ENCODE peak calls at places on chromosome 19, in five cellular contexts. One of them, this sample, is unnamed.

GRCh38 chr19:41409288-41409687 is 11.7 kb downstream of the BCKDHA start:
- DNase-seq in HCT116: peak; percentile 28
- DNase-seq in GM23338: no peak
- DNase-seq in H1: no peak
- DNase-seq in endothelial cell of umbilical vein: peak; percentile 15
- DNase-seq in this sample: no peak

GRCh38 chr19:49851456-49852259 is 699 bp downstream of the PTOV1 start:
- DNase-seq in HCT116: no peak
- DNase-seq in GM23338: peak; percentile 87
- DNase-seq in H1: no peak
- DNase-seq in endothelial cell of umbilical vein: peak; percentile 37
- DNase-seq in this sample: no peak

GRCh38 chr19:55443045-55443823 is at the start of gene SHISA7:
- DNase-seq in HCT116: no peak
- DNase-seq in GM23338: peak; percentile 69
- DNase-seq in H1: no peak
- DNase-seq in endothelial cell of umbilical vein: no peak
- DNase-seq in this sample: no peak

GRCh38 chr19:44582581-44583265 is 30.6 kb upstream of the IGSF23 start:
- DNase-seq in HCT116: peak; percentile 36
- DNase-seq in GM23338: peak; percentile 89
- DNase-seq in H1: peak; percentile 50
- DNase-seq in endothelial cell of umbilical vein: no peak
- DNase-seq in this sample: no peak

GRCh38 chr19:39670998-39671397 is 15.3 kb downstream of the LGALS16 start:
- DNase-seq in HCT116: no peak
- DNase-seq in GM23338: peak; percentile 62
- DNase-seq in H1: no peak
- DNase-seq in endothelial cell of umbilical vein: no peak
- DNase-seq in this sample: no peak

GRCh38 chr19:46605356-46605821 is 4.3 kb downstream of the CALM3 start:
- DNase-seq in HCT116: no peak
- DNase-seq in GM23338: no peak
- DNase-seq in H1: no peak
- DNase-seq in endothelial cell of umbilical vein: no peak
- DNase-seq in this sample: no peak

GRCh38 chr19:14056741-14057356 is 5.0 kb downstream of the PALM3 start:
- DNase-seq in HCT116: no peak
- DNase-seq in GM23338: peak; percentile 43
- DNase-seq in H1: no peak
- DNase-seq in endothelial cell of umbilical vein: no peak
- DNase-seq in this sample: no peak

GRCh38 chr19:9070066-9070465 is 16.8 kb upstream of the OR1M1 start:
- DNase-seq in HCT116: no peak
- DNase-seq in GM23338: peak; percentile 74
- DNase-seq in H1: no peak
- DNase-seq in endothelial cell of umbilical vein: no peak
- DNase-seq in this sample: no peak

GRCh38 chr19:14450168-14450874 is 17.2 kb downstream of the PKN1 start:
- DNase-seq in HCT116: peak; percentile 87
- DNase-seq in GM23338: peak; percentile 98
- DNase-seq in H1: peak; percentile 94
- DNase-seq in endothelial cell of umbilical vein: peak; percentile 65
- DNase-seq in this sample: peak; percentile 40

GRCh38 chr19:55525289-55526101 is 11.4 kb downstream of the SBK2 start:
- DNase-seq in HCT116: no peak
- DNase-seq in GM23338: no peak
- DNase-seq in H1: no peak
- DNase-seq in endothelial cell of umbilical vein: no peak
- DNase-seq in this sample: no peak

GRCh38 chr19:38666662-38667448 is 19.4 kb downstream of the ACTN4 start:
- DNase-seq in HCT116: no peak
- DNase-seq in GM23338: no peak
- DNase-seq in H1: no peak
- DNase-seq in endothelial cell of umbilical vein: peak; percentile 90
- DNase-seq in this sample: no peak

GRCh38 chr19:16435999-16436650 is 35.6 kb downstream of the EPS15L1 start:
- DNase-seq in HCT116: no peak
- DNase-seq in GM23338: no peak
- DNase-seq in H1: no peak
- DNase-seq in endothelial cell of umbilical vein: peak; percentile 93
- DNase-seq in this sample: no peak

GRCh38 chr19:53172892-53173291 is 14.0 kb upstream of the ZNF347 start:
- DNase-seq in HCT116: no peak
- DNase-seq in GM23338: no peak
- DNase-seq in H1: no peak
- DNase-seq in endothelial cell of umbilical vein: no peak
- DNase-seq in this sample: no peak

GRCh38 chr19:16075430-16076153 is 703 bp upstream of the TPM4 start:
- DNase-seq in HCT116: no peak
- DNase-seq in GM23338: no peak
- DNase-seq in H1: no peak
- DNase-seq in endothelial cell of umbilical vein: no peak
- DNase-seq in this sample: no peak

GRCh38 chr19:49799271-49799797 is 13.8 kb downstream of the FUZ start:
- DNase-seq in HCT116: no peak
- DNase-seq in GM23338: no peak
- DNase-seq in H1: no peak
- DNase-seq in endothelial cell of umbilical vein: no peak
- DNase-seq in this sample: no peak

GRCh38 chr19:47729468-47729798 is 15.9 kb upstream of the NOP53 start:
- DNase-seq in HCT116: peak; percentile 79
- DNase-seq in GM23338: peak; percentile 66
- DNase-seq in H1: no peak
- DNase-seq in endothelial cell of umbilical vein: peak; percentile 72
- DNase-seq in this sample: no peak

GRCh38 chr19:41570639-41571112 is 5.3 kb upstream of the CEACAM21 start:
- DNase-seq in HCT116: peak; percentile 59
- DNase-seq in GM23338: peak; percentile 94
- DNase-seq in H1: peak; percentile 50
- DNase-seq in endothelial cell of umbilical vein: peak; percentile 70
- DNase-seq in this sample: no peak

GRCh38 chr19:46466536-46467199 is 4.7 kb downstream of the PNMA8A start:
- DNase-seq in HCT116: no peak
- DNase-seq in GM23338: no peak
- DNase-seq in H1: no peak
- DNase-seq in endothelial cell of umbilical vein: no peak
- DNase-seq in this sample: no peak

GRCh38 chr19:40006273-40006691 is 9.4 kb downstream of the ZNF546 start:
- DNase-seq in HCT116: no peak
- DNase-seq in GM23338: no peak
- DNase-seq in H1: no peak
- DNase-seq in endothelial cell of umbilical vein: peak; percentile 95
- DNase-seq in this sample: no peak

GRCh38 chr19:35704218-35704617 is at the start of gene ZBTB32:
- DNase-seq in HCT116: no peak
- DNase-seq in GM23338: peak; percentile 90
- DNase-seq in H1: no peak
- DNase-seq in endothelial cell of umbilical vein: peak; percentile 76
- DNase-seq in this sample: no peak

GRCh38 chr19:29609636-29610035 is 3.6 kb downstream of the POP4 start:
- DNase-seq in HCT116: no peak
- DNase-seq in GM23338: no peak
- DNase-seq in H1: no peak
- DNase-seq in endothelial cell of umbilical vein: no peak
- DNase-seq in this sample: no peak

GRCh38 chr19:15038304-15038703 is 11.0 kb upstream of the CASP14 start:
- DNase-seq in HCT116: no peak
- DNase-seq in GM23338: no peak
- DNase-seq in H1: no peak
- DNase-seq in endothelial cell of umbilical vein: no peak
- DNase-seq in this sample: peak; percentile 67

GRCh38 chr19:54462072-54462712 is 1.4 kb downstream of the LENG9 start:
- DNase-seq in HCT116: no peak
- DNase-seq in GM23338: no peak
- DNase-seq in H1: no peak
- DNase-seq in endothelial cell of umbilical vein: peak; percentile 19
- DNase-seq in this sample: no peak

GRCh38 chr19:54464044-54464623 is 556 bp upstream of the LENG9 start:
- DNase-seq in HCT116: peak; percentile 97
- DNase-seq in GM23338: peak; percentile 100
- DNase-seq in H1: peak; percentile 93
- DNase-seq in endothelial cell of umbilical vein: peak; percentile 61
- DNase-seq in this sample: no peak

GRCh38 chr19:54063350-54064078 is at the start of gene VSTM1:
- DNase-seq in HCT116: no peak
- DNase-seq in GM23338: no peak
- DNase-seq in H1: no peak
- DNase-seq in endothelial cell of umbilical vein: no peak
- DNase-seq in this sample: no peak

GRCh38 chr19:38107129-38107528 is 116.9 kb downstream of the DPF1 start:
- DNase-seq in HCT116: no peak
- DNase-seq in GM23338: no peak
- DNase-seq in H1: no peak
- DNase-seq in endothelial cell of umbilical vein: no peak
- DNase-seq in this sample: no peak

GRCh38 chr19:28829762-28830161 is 383.2 kb downstream of the UQCRFS1 start:
- DNase-seq in HCT116: no peak
- DNase-seq in GM23338: no peak
- DNase-seq in H1: no peak
- DNase-seq in endothelial cell of umbilical vein: no peak
- DNase-seq in this sample: no peak

GRCh38 chr19:3674784-3675183 is 25.5 kb downstream of the PIP5K1C start:
- DNase-seq in HCT116: no peak
- DNase-seq in GM23338: no peak
- DNase-seq in H1: no peak
- DNase-seq in endothelial cell of umbilical vein: no peak
- DNase-seq in this sample: no peak
- TF ChIP-seq POLR2AphosphoS5 in HCT116: no peak
- TF ChIP-seq POLR2AphosphoS5 in GM23338: no peak
- TF ChIP-seq POLR2AphosphoS5 in H1: no peak
- TF ChIP-seq POLR2AphosphoS5 in endothelial cell of umbilical vein: no peak
- TF ChIP-seq POLR2AphosphoS5 in this sample: no peak

GRCh38 chr19:640156-640548 is 473 bp downstream of the FGF22 start:
- DNase-seq in HCT116: no peak
- DNase-seq in GM23338: no peak
- DNase-seq in H1: no peak
- DNase-seq in endothelial cell of umbilical vein: no peak
- DNase-seq in this sample: no peak

GRCh38 chr19:640606-641170 is 1.0 kb downstream of the FGF22 start:
- DNase-seq in HCT116: no peak
- DNase-seq in GM23338: no peak
- DNase-seq in H1: no peak
- DNase-seq in endothelial cell of umbilical vein: no peak
- DNase-seq in this sample: no peak

GRCh38 chr19:638901-639250 is 803 bp upstream of the FGF22 start:
- DNase-seq in HCT116: no peak
- DNase-seq in GM23338: no peak
- DNase-seq in H1: no peak
- DNase-seq in endothelial cell of umbilical vein: no peak
- DNase-seq in this sample: no peak

GRCh38 chr19:641702-642101 is 2.0 kb downstream of the FGF22 start:
- DNase-seq in HCT116: no peak
- DNase-seq in GM23338: no peak
- DNase-seq in H1: no peak
- DNase-seq in endothelial cell of umbilical vein: no peak
- DNase-seq in this sample: no peak

GRCh38 chr19:639251-640155 is at the start of gene FGF22:
- DNase-seq in HCT116: peak; percentile 68
- DNase-seq in GM23338: peak; percentile 96
- DNase-seq in H1: no peak
- DNase-seq in endothelial cell of umbilical vein: peak; percentile 82
- DNase-seq in this sample: no peak
- TF ChIP-seq EZH2 in HCT116: no peak
- TF ChIP-seq EZH2 in GM23338: no peak
- TF ChIP-seq EZH2 in H1: no peak
- TF ChIP-seq EZH2 in endothelial cell of umbilical vein: no peak
- TF ChIP-seq EZH2 in this sample: no peak

GRCh38 chr19:10677796-10678195 is 23.4 kb upstream of the QTRT1 start:
- DNase-seq in HCT116: no peak
- DNase-seq in GM23338: no peak
- DNase-seq in H1: no peak
- DNase-seq in endothelial cell of umbilical vein: no peak
- DNase-seq in this sample: no peak
- TF ChIP-seq POLR2AphosphoS5 in HCT116: no peak
- TF ChIP-seq POLR2AphosphoS5 in GM23338: no peak
- TF ChIP-seq POLR2AphosphoS5 in H1: peak; percentile 71
- TF ChIP-seq POLR2AphosphoS5 in endothelial cell of umbilical vein: no peak
- TF ChIP-seq POLR2AphosphoS5 in this sample: no peak

GRCh38 chr19:18001837-18002345 is 6.1 kb upstream of the ARRDC2 start:
- DNase-seq in HCT116: no peak
- DNase-seq in GM23338: no peak
- DNase-seq in H1: no peak
- DNase-seq in endothelial cell of umbilical vein: no peak
- DNase-seq in this sample: no peak
- TF ChIP-seq EZH2 in HCT116: no peak
- TF ChIP-seq EZH2 in GM23338: no peak
- TF ChIP-seq EZH2 in H1: no peak
- TF ChIP-seq EZH2 in endothelial cell of umbilical vein: no peak
- TF ChIP-seq EZH2 in this sample: no peak

GRCh38 chr19:2701361-2702169 is 929 bp downstream of the GNG7 start:
- DNase-seq in HCT116: no peak
- DNase-seq in GM23338: no peak
- DNase-seq in H1: no peak
- DNase-seq in endothelial cell of umbilical vein: no peak
- DNase-seq in this sample: no peak

GRCh38 chr19:2703691-2704216 is 1.3 kb upstream of the GNG7 start:
- DNase-seq in HCT116: no peak
- DNase-seq in GM23338: no peak
- DNase-seq in H1: no peak
- DNase-seq in endothelial cell of umbilical vein: no peak
- DNase-seq in this sample: no peak

GRCh38 chr19:2703077-2703437 is 563 bp upstream of the GNG7 start:
- DNase-seq in HCT116: no peak
- DNase-seq in GM23338: no peak
- DNase-seq in H1: no peak
- DNase-seq in endothelial cell of umbilical vein: no peak
- DNase-seq in this sample: no peak

GRCh38 chr19:2700660-2701360 is 1.7 kb downstream of the GNG7 start:
- DNase-seq in HCT116: no peak
- DNase-seq in GM23338: peak; percentile 53
- DNase-seq in H1: no peak
- DNase-seq in endothelial cell of umbilical vein: no peak
- DNase-seq in this sample: no peak

DNA sequence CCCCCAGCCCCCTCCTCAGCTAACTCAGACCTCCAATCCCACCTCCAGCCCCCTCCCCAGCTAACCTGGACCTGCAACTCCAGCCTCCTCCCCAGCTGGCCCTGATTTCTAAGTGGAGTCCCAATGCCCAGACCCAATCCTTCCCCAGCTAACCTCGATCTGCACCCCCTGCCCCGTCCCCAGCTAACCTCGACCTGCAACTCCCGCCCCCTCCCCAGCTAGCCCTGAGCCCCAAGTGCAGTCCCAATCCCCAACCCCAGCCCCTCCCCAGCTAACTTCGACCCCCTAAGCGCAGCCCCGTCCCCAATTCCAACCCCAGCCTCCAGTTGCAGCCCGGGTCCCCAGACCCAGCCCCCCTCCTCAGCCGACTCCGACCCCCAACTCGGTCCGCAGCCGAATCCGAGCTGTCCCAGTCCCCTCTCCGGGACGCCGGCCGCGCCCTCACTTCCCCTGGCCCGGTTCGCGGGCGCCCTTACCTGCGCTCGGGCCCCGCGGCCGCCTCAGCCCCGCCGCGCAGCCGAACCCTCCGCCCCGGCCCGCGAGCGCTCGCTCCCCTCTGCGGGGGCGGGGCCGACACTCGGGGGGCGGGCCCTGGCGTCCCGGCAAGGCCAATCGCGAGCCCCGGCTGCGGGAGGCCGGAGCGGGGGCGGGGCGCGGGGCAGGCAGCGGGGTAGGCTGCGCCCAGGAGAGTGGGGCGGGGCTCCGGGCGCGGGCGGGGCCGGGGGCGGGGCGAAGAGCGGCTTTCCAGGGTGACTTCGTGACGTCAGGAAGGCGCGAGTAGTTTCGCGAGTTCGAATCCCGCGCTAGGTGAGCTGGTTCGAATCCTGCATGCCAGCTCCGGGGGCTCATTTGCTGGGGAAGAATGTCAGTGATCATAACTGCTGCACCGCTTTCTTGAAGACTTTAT is at the start of gene GNG7:
- DNase-seq in HCT116: peak; percentile 68
- DNase-seq in GM23338: peak; percentile 96
- DNase-seq in H1: no peak
- DNase-seq in endothelial cell of umbilical vein: peak; percentile 68
- DNase-seq in this sample: no peak
- TF ChIP-seq POLR2AphosphoS5 in HCT116: peak; percentile 87
- TF ChIP-seq POLR2AphosphoS5 in GM23338: peak; percentile 53
- TF ChIP-seq POLR2AphosphoS5 in H1: no peak
- TF ChIP-seq POLR2AphosphoS5 in endothelial cell of umbilical vein: no peak
- TF ChIP-seq POLR2AphosphoS5 in this sample: no peak